ENCODE peak calls at places on chromosomes 3 and 15, in six cellular contexts. L is ovary, O is left ventricle myocardium inferior, B is right lobe of liver, H is uterus, G is HFF-Myc. Q is an unnamed sample.

GRCh38 chr3:82353281-82354171 is 592.1 kb upstream of the GBE1 start:
- DNase-seq in L (peak), G (no peak), B (peak), H (no peak), O (no peak), Q (peak)

GRCh38 chr3:125662675-125663074 is 67.4 kb upstream of the OSBPL11 start:
- DNase-seq in G (no peak), H (no peak), L (no peak), B (no peak), O (no peak), Q (no peak)

GRCh38 chr3:197958346-197958745 is 1.7 kb upstream of the LMLN start:
- DNase-seq in G (no peak), H (no peak), L (no peak), O (no peak), B (no peak), Q (no peak)

GRCh38 chr3:154933581-154933980 is 146.5 kb upstream of the MME start:
- DNase-seq in L (no peak), O (no peak), B (no peak), G (no peak), H (no peak), Q (no peak)

GRCh38 chr3:49158108-49158709 is 7.9 kb downstream of the CCDC71 start:
- DNase-seq in G (no peak), O (no peak), B (peak), L (no peak), H (no peak), Q (peak)

GRCh38 chr15:36284911-36285310 is 294.5 kb upstream of the CDIN1 start:
- DNase-seq in H (no peak), G (no peak), L (no peak), O (no peak), B (no peak), Q (no peak)

GRCh38 chr15:30984118-30984517 is 7.3 kb downstream of the MTMR10 start:
- DNase-seq in O (no peak), L (no peak), H (no peak), G (no peak), B (no peak), Q (no peak)

GRCh38 chr3:111493276-111493675 is 48.7 kb upstream of the CD96 start:
- DNase-seq in G (no peak), B (no peak), L (no peak), O (no peak), H (no peak), Q (no peak)

GRCh38 chr3:161674402-161674801 is 177.8 kb downstream of the OTOL1 start:
- DNase-seq in L (no peak), G (no peak), H (no peak), B (no peak), O (no peak), Q (no peak)

GRCh38 chr3:71208273-71209095 is 375.0 kb downstream of the FOXP1 start:
- DNase-seq in O (no peak), B (no peak), H (no peak), L (no peak), G (no peak), Q (peak)

GRCh38 chr3:11236588-11237461 is 35.4 kb upstream of the ATG7 start:
- DNase-seq in B (peak), O (peak), L (peak), G (peak), H (peak), Q (peak)

GRCh38 chr3:150887031-150887430 is 18.2 kb downstream of the MINDY4B start:
- DNase-seq in B (no peak), H (no peak), L (no peak), O (no peak), G (no peak), Q (peak)

GRCh38 chr3:134487406-134487805 is 1.5 kb downstream of the CEP63 start:
- DNase-seq in O (no peak), B (no peak), H (no peak), G (no peak), L (no peak), Q (no peak)

GRCh38 chr3:148077318-148077923 is 620.3 kb upstream of the AGTR1 start:
- DNase-seq in O (no peak), G (no peak), H (no peak), L (no peak), B (no peak), Q (peak)

GRCh38 chr15:95041297-95041696 is 809.9 kb downstream of the MCTP2 start:
- DNase-seq in B (no peak), G (no peak), H (no peak), O (no peak), L (no peak), Q (no peak)

GRCh38 chr3:23183731-23184130 is 19.4 kb upstream of the UBE2E2 start:
- DNase-seq in G (peak), L (peak), B (peak), H (no peak), O (no peak), Q (peak)

GRCh38 chr3:182725372-182726251 is 67.7 kb upstream of the ATP11B start:
- DNase-seq in B (no peak), L (no peak), O (no peak), G (no peak), H (no peak), Q (no peak)

GRCh38 chr3:11536132-11536935 is 107.4 kb downstream of the VGLL4 start:
- DNase-seq in L (no peak), H (no peak), O (no peak), G (no peak), B (no peak), Q (no peak)

GRCh38 chr3:187708696-187709095 is 6.3 kb upstream of the RTP2 start:
- DNase-seq in G (no peak), O (no peak), L (no peak), H (no peak), B (no peak), Q (no peak)

GRCh38 chr3:10814623-10815022 is 1.4 kb upstream of the SLC6A11 start:
- DNase-seq in L (no peak), O (no peak), H (no peak), G (no peak), B (no peak), Q (no peak)

GRCh38 chr3:13871791-13872190 is 8.1 kb downstream of the WNT7A start:
- DNase-seq in L (no peak), H (no peak), B (no peak), G (no peak), O (no peak), Q (no peak)

GRCh38 chr3:22792533-22792932 is 410.6 kb upstream of the UBE2E2 start:
- DNase-seq in L (no peak), B (no peak), O (no peak), H (no peak), G (no peak), Q (no peak)

GRCh38 chr15:33533197-33533596 is 222.4 kb downstream of the RYR3 start:
- DNase-seq in H (no peak), B (no peak), O (no peak), G (no peak), L (no peak), Q (no peak)

GRCh38 chr15:77418341-77419049 is 1.4 kb downstream of the PEAK1 start:
- DNase-seq in L (no peak), B (no peak), G (no peak), O (no peak), H (no peak), Q (peak)

GRCh38 chr3:79361748-79362378 is 405.9 kb downstream of the ROBO1 start:
- DNase-seq in G (peak), H (no peak), O (no peak), L (no peak), B (no peak), Q (peak)

GRCh38 chr3:149539491-149539890 is 65.0 kb downstream of the TM4SF4 start:
- DNase-seq in B (no peak), O (no peak), H (no peak), L (no peak), G (no peak), Q (no peak)

GRCh38 chr3:149542375-149543312 is 68.1 kb downstream of the TM4SF4 start:
- DNase-seq in H (no peak), L (no peak), O (no peak), G (no peak), B (no peak), Q (no peak)

GRCh38 chr3:149538371-149538770 is 63.9 kb downstream of the TM4SF4 start:
- DNase-seq in H (no peak), L (no peak), B (no peak), G (no peak), O (no peak), Q (no peak)

GRCh38 chr3:149536429-149536828 is 61.9 kb downstream of the TM4SF4 start:
- DNase-seq in L (peak), H (peak), G (no peak), O (peak), B (peak), Q (peak)

GRCh38 chr3:149541091-149541491 is 66.6 kb downstream of the TM4SF4 start:
- DNase-seq in B (no peak), G (no peak), O (no peak), L (no peak), H (no peak), Q (no peak)
- TF ChIP-seq CTCF in B (no peak), G (no peak), O (no peak), L (no peak), H (no peak), Q (no peak)

GRCh38 chr15:23855947-23856346 is 168.8 kb upstream of the NDN start:
- DNase-seq in O (no peak), H (no peak), L (no peak), B (no peak), G (no peak), Q (no peak)
- TF ChIP-seq CTCF in O (no peak), H (no peak), L (no peak), B (no peak), G (no peak), Q (no peak)

GRCh38 chr15:73244333-73244732 is 124.4 kb downstream of the HCN4 start:
- DNase-seq in O (no peak), L (no peak), H (no peak), G (no peak), B (no peak), Q (peak)
- TF ChIP-seq CTCF in O (peak), L (no peak), H (no peak), G (peak), B (peak), Q (peak)

DNA sequence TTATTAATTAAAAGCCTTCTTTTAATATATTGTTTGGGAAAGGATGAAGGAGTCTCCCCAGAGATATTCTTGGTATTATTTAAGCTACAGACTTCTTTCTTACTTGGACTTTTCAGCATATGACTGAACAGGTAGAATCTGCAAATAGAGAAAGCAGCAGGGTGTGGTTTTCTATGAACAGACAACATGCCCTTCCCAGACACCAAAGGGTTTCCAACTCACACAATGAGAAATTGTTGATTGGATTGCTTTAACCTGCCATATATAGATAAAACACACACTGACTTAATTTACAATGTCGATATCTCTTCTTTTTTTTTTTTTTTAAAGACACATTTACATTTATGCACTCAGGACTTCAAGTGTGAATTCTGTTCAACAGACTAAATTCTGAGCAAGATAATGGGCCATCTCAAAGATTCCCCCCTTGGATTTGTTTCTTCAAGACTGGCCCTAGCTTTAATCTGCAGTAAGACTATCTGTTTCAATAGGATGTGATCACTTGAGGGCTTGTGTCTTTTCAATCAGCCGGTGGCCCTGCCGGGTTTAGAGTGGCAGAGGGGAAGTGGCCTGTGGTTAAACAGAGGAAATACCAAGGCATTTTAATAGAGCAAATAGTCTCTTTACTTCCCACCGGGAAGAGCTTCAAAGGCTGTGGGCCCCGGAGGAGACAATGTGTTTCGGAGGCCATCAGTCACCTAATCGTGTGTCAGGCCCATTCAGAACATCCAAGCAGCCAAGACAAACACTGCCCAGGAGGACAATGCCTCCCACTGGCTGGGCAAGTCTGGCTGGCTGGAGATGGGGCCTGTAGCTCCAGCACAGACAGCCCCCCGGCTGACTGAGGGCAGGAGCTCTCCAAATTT is 6.1 kb downstream of the IL17RD start:
- DNase-seq in G (no peak), O (no peak), H (no peak), B (no peak), L (no peak), Q (no peak)
- TF ChIP-seq CTCF in G (no peak), O (no peak), H (no peak), B (no peak), L (no peak), Q (no peak)

GRCh38 chr3:34683851-34684250 is 885.4 kb downstream of the PDCD6IP start:
- DNase-seq in H (peak), G (no peak), L (no peak), O (peak), B (peak), Q (peak)
- TF ChIP-seq CTCF in H (peak), G (peak), L (no peak), O (peak), B (peak), Q (peak)

DNA sequence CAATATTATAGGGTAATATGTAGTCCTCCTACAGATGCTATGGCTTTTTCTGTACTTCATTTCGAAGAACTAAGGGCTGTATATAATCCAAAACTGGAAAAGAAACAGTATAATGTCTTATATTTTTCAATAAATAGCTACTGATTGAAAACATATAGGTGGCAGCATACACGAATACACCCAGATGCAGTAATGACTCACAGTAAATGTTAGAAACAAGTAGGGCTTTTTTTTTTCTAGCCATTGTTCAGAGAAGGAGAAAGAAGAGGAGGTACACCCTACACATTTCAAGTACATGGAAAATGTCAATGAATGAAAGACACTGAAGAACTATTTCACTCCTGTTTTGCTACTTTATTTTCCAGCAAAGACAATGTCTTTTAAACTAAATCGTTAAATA is 9.4 kb downstream of the DAZL start:
- DNase-seq in L (no peak), B (no peak), G (no peak), H (no peak), O (no peak), Q (peak)
- TF ChIP-seq CTCF in L (no peak), B (no peak), G (no peak), H (no peak), O (no peak), Q (no peak)

GRCh38 chr15:88620995-88621772 is at the start of gene AEN:
- DNase-seq in B (peak), O (peak), L (peak), G (peak), H (peak), Q (peak)
- TF ChIP-seq CTCF in B (peak), O (peak), L (peak), G (no peak), H (no peak), Q (no peak)

GRCh38 chr3:61626484-61626883 is 65.1 kb downstream of the PTPRG start:
- DNase-seq in H (no peak), O (no peak), B (no peak), G (no peak), L (no peak), Q (no peak)

GRCh38 chr3:61628636-61629035 is 67.3 kb downstream of the PTPRG start:
- DNase-seq in L (no peak), G (no peak), B (no peak), O (no peak), H (no peak), Q (no peak)

GRCh38 chr3:61631108-61631769 is 69.9 kb downstream of the PTPRG start:
- DNase-seq in B (no peak), G (no peak), H (no peak), O (no peak), L (no peak), Q (no peak)

GRCh38 chr3:61627768-61628185 is 66.4 kb downstream of the PTPRG start:
- DNase-seq in O (no peak), H (no peak), L (no peak), G (peak), B (peak), Q (peak)

GRCh38 chr3:61629442-61629841 is 68.1 kb downstream of the PTPRG start:
- DNase-seq in O (no peak), L (no peak), B (no peak), H (no peak), G (no peak), Q (no peak)
- TF ChIP-seq CTCF in O (no peak), L (no peak), B (no peak), H (no peak), G (no peak), Q (no peak)

GRCh38 chr15:69226028-69226355 is 65.6 kb downstream of the GLCE start:
- DNase-seq in O (no peak), L (no peak), H (no peak), B (no peak), G (no peak), Q (no peak)

GRCh38 chr15:69222002-69222474 is 61.6 kb downstream of the GLCE start:
- DNase-seq in B (peak), O (no peak), H (no peak), L (no peak), G (no peak), Q (no peak)

GRCh38 chr15:69223083-69223813 is 62.8 kb downstream of the GLCE start:
- DNase-seq in B (no peak), O (no peak), H (no peak), G (no peak), L (no peak), Q (no peak)

GRCh38 chr15:69224383-69224782 is 63.9 kb downstream of the GLCE start:
- DNase-seq in B (peak), O (no peak), G (no peak), H (no peak), L (no peak), Q (peak)

GRCh38 chr15:69225355-69226027 is 65.1 kb downstream of the GLCE start:
- DNase-seq in G (peak), O (no peak), H (no peak), L (no peak), B (no peak), Q (peak)
- TF ChIP-seq CTCF in G (no peak), O (peak), H (no peak), L (no peak), B (peak), Q (peak)

Q was measured in MCF 10A.